ENCODE peak calls at places on chromosomes 3 and 15, in four cellular contexts. S is AG08396, B is PC-3, L is T-helper 2 cell. E is an unnamed sample.

GRCh38 chr3:31092748-31093607 is 198.5 kb upstream of the GADL1 start:
- DNase-seq in S (peak), B (no peak), L (no peak), E (no peak)

GRCh38 chr3:30289324-30289723 is 317.1 kb upstream of the TGFBR2 start:
- DNase-seq in S (no peak), B (peak), L (no peak), E (no peak)

GRCh38 chr3:98884675-98885371 is 16.7 kb downstream of the DCBLD2 start:
- DNase-seq in S (no peak), B (no peak), L (no peak), E (no peak)

GRCh38 chr3:112881891-112882290 is 35.2 kb upstream of the CD200R1L start:
- DNase-seq in S (no peak), B (no peak), L (no peak), E (no peak)

GRCh38 chr15:38514601-38515000 is 50.0 kb downstream of the RASGRP1 start:
- DNase-seq in S (no peak), B (no peak), L (no peak), E (no peak)

GRCh38 chr15:68608206-68608843 is 29.5 kb downstream of the CORO2B start:
- DNase-seq in S (no peak), B (no peak), L (no peak), E (no peak)

GRCh38 chr3:194522579-194523046 is 35.8 kb upstream of the ATP13A3 start:
- DNase-seq in S (no peak), B (peak), L (no peak), E (no peak)

GRCh38 chr15:38253448-38253847 is 812 bp downstream of the SPRED1 start:
- DNase-seq in S (peak), B (peak), L (no peak), E (no peak)

GRCh38 chr15:74573987-74574386 is 33.0 kb downstream of the ARID3B start:
- DNase-seq in S (no peak), B (peak), L (no peak), E (no peak)

GRCh38 chr3:43363621-43364266 is 77.4 kb downstream of the SNRK start:
- DNase-seq in S (no peak), B (no peak), L (no peak), E (no peak)

GRCh38 chr3:71532639-71533395 is 50.7 kb downstream of the FOXP1 start:
- DNase-seq in S (no peak), B (peak), L (no peak), E (no peak)

GRCh38 chr3:188082040-188082439 is 71.9 kb upstream of the LPP start:
- DNase-seq in S (no peak), B (no peak), L (no peak), E (no peak)

GRCh38 chr3:102060814-102061213 is 211.5 kb downstream of the NFKBIZ start:
- DNase-seq in S (no peak), B (peak), L (no peak), E (no peak)

GRCh38 chr3:183244219-183244618 is 8.8 kb upstream of the B3GNT5 start:
- DNase-seq in S (no peak), B (peak), L (no peak), E (no peak)

GRCh38 chr15:39770748-39771689 is 11.6 kb downstream of the FSIP1 start:
- DNase-seq in S (peak), B (no peak), L (no peak), E (no peak)

GRCh38 chr15:36867436-36867835 is 232.9 kb downstream of the MEIS2 start:
- DNase-seq in S (no peak), B (no peak), L (no peak), E (no peak)

GRCh38 chr15:58307313-58307961 is 124.4 kb upstream of the LIPC start:
- DNase-seq in S (no peak), B (no peak), L (no peak), E (no peak)

GRCh38 chr3:82643948-82644347 is 882.5 kb upstream of the GBE1 start:
- DNase-seq in S (no peak), B (peak), L (no peak), E (no peak)

GRCh38 chr3:111904376-111905241 is 45.5 kb downstream of the PHLDB2 start:
- DNase-seq in S (peak), B (peak), L (no peak), E (no peak)

GRCh38 chr3:169454823-169455222 is 208.7 kb downstream of the MECOM start:
- DNase-seq in S (peak), B (peak), L (no peak), E (no peak)

GRCh38 chr3:111577113-111577512 is 18.0 kb downstream of the ZBED2 start:
- DNase-seq in S (no peak), B (no peak), L (no peak), E (no peak)

GRCh38 chr3:113271189-113271588 is 59.8 kb downstream of the BOC start:
- DNase-seq in S (no peak), B (no peak), L (no peak), E (no peak)

GRCh38 chr3:148227534-148227933 is 470.2 kb upstream of the AGTR1 start:
- DNase-seq in S (no peak), B (no peak), L (no peak), E (no peak)

GRCh38 chr15:86735244-86736040 is 655.8 kb downstream of the AGBL1 start:
- DNase-seq in S (no peak), B (peak), L (no peak), E (no peak)

GRCh38 chr3:38111201-38111600 is 25.7 kb downstream of the ACAA1 start:
- DNase-seq in S (no peak), B (no peak), L (no peak), E (no peak)

GRCh38 chr15:29569533-29570092 is 252.7 kb downstream of the TJP1 start:
- DNase-seq in S (no peak), B (no peak), L (no peak), E (no peak)

GRCh38 chr3:69113536-69113935 is 8.9 kb downstream of the LMOD3 start:
- DNase-seq in S (no peak), B (no peak), L (no peak), E (no peak)

GRCh38 chr3:169744332-169745054 is 20.4 kb downstream of the TERC start:
- DNase-seq in S (no peak), B (peak), L (no peak), E (no peak)

GRCh38 chr3:45711936-45712335 is 22.7 kb downstream of the SACM1L start:
- DNase-seq in S (no peak), B (no peak), L (no peak), E (no peak)

GRCh38 chr3:98726084-98726483 is 37.1 kb upstream of the ST3GAL6 start:
- DNase-seq in S (peak), B (peak), L (no peak), E (no peak)

GRCh38 chr3:166582231-166582630 is 745.0 kb upstream of the BCHE start:
- DNase-seq in S (no peak), B (no peak), L (no peak), E (no peak)

GRCh38 chr3:24686764-24687163 is 192.1 kb upstream of the THRB start:
- DNase-seq in S (peak), B (peak), L (no peak), E (no peak)

GRCh38 chr3:190038050-190038631 is 82.6 kb downstream of the P3H2 start:
- DNase-seq in S (peak), B (peak), L (no peak), E (no peak)

GRCh38 chr15:83977992-83978391 is 257.6 kb upstream of the GOLGA6L4 start:
- DNase-seq in S (no peak), B (no peak), L (no peak), E (no peak)